ENCODE peak calls at places on chromosome 16, in nine cellular contexts. M, V, K, Z, R, C, X, W and S are unnamed samples.

GRCh38 chr16:81035398-81035974 is at the start of gene ATMIN:
- DNase-seq in M (peak), V (peak), K (peak), Z (peak), R (peak), C (peak), X (peak), W (peak), S (no peak)

GRCh38 chr16:27745348-27745747 is 195.4 kb downstream of the KATNIP start:
- DNase-seq in M (no peak), V (no peak), K (no peak), Z (no peak), R (no peak), C (no peak), X (peak), W (no peak), S (no peak)

GRCh38 chr16:2252806-2253148 is 1.4 kb upstream of the ECI1 start:
- DNase-seq in M (no peak), V (no peak), K (no peak), Z (no peak), R (no peak), C (no peak), X (no peak), W (no peak), S (no peak)

GRCh38 chr16:56041556-56042140 is 149.6 kb upstream of the GNAO1 start:
- DNase-seq in M (no peak), V (no peak), K (no peak), Z (no peak), R (no peak), C (no peak), X (peak), W (peak), S (peak)

GRCh38 chr16:64089697-64090096 is 1032.2 kb downstream of the CDH11 start:
- DNase-seq in M (no peak), V (no peak), K (no peak), Z (no peak), R (no peak), C (no peak), X (no peak), W (no peak), S (no peak)

GRCh38 chr16:8959921-8960787 is 3.6 kb downstream of the USP7 start:
- DNase-seq in M (no peak), V (no peak), K (no peak), Z (no peak), R (no peak), C (no peak), X (no peak), W (no peak), S (no peak)

GRCh38 chr16:70688266-70688742 is 2.5 kb upstream of the MTSS2 start:
- DNase-seq in M (peak), V (peak), K (peak), Z (no peak), R (no peak), C (peak), X (no peak), W (no peak), S (no peak)

GRCh38 chr16:23339781-23340180 is 37.7 kb downstream of the SCNN1B start:
- DNase-seq in M (no peak), V (no peak), K (no peak), Z (no peak), R (no peak), C (no peak), X (no peak), W (no peak), S (no peak)

GRCh38 chr16:54519161-54519685 is 232.6 kb upstream of the IRX3 start:
- DNase-seq in M (no peak), V (no peak), K (no peak), Z (no peak), R (no peak), C (no peak), X (no peak), W (no peak), S (no peak)

GRCh38 chr16:48831081-48831722 is 221.2 kb upstream of the N4BP1 start:
- DNase-seq in M (no peak), V (no peak), K (no peak), Z (no peak), R (no peak), C (no peak), X (peak), W (peak), S (peak)

GRCh38 chr16:51237861-51238378 is 86.8 kb upstream of the SALL1 start:
- DNase-seq in M (no peak), V (no peak), K (no peak), Z (no peak), R (no peak), C (no peak), X (no peak), W (no peak), S (no peak)

GRCh38 chr16:4113358-4114256 is 2.6 kb downstream of the ADCY9 start:
- DNase-seq in M (no peak), V (no peak), K (no peak), Z (no peak), R (no peak), C (no peak), X (no peak), W (no peak), S (no peak)

GRCh38 chr16:46618516-46618915 is 2.7 kb downstream of the SHCBP1 start:
- DNase-seq in M (no peak), V (no peak), K (no peak), Z (no peak), R (no peak), C (no peak), X (no peak), W (no peak), S (no peak)

GRCh38 chr16:53282975-53283946 is 151.0 kb upstream of the RBL2 start:
- DNase-seq in M (no peak), V (no peak), K (no peak), Z (peak), R (no peak), C (no peak), X (peak), W (no peak), S (no peak)

GRCh38 chr16:88061346-88062110 is 110.3 kb downstream of the BANP start:
- DNase-seq in M (no peak), V (no peak), K (peak), Z (no peak), R (no peak), C (no peak), X (no peak), W (no peak), S (no peak)

GRCh38 chr16:56869513-56870270 is 4.7 kb downstream of the SLC12A3 start:
- DNase-seq in M (no peak), V (no peak), K (no peak), Z (no peak), R (no peak), C (no peak), X (peak), W (peak), S (no peak)

GRCh38 chr16:73177896-73178295 is 130.0 kb upstream of the ZFHX3 start:
- DNase-seq in M (no peak), V (no peak), K (no peak), Z (no peak), R (no peak), C (no peak), X (no peak), W (no peak), S (no peak)

GRCh38 chr16:87855852-87856715 is 13.2 kb downstream of the SLC7A5 start:
- DNase-seq in M (peak), V (no peak), K (no peak), Z (no peak), R (no peak), C (peak), X (no peak), W (no peak), S (no peak)

GRCh38 chr16:75909746-75910145 is 183.5 kb upstream of the CPHXL start:
- DNase-seq in M (no peak), V (no peak), K (no peak), Z (no peak), R (no peak), C (no peak), X (no peak), W (no peak), S (no peak)

GRCh38 chr16:73125860-73126259 is 77.9 kb upstream of the ZFHX3 start:
- DNase-seq in M (no peak), V (no peak), K (no peak), Z (no peak), R (no peak), C (no peak), X (no peak), W (no peak), S (no peak)

GRCh38 chr16:89248196-89249005 is 30.9 kb downstream of the ZNF778 start:
- DNase-seq in M (no peak), V (no peak), K (no peak), Z (no peak), R (no peak), C (no peak), X (no peak), W (peak), S (no peak)

GRCh38 chr16:11256657-11257130 is 690 bp upstream of the SOCS1 start:
- DNase-seq in M (peak), V (peak), K (no peak), Z (no peak), R (peak), C (peak), X (peak), W (no peak), S (no peak)

GRCh38 chr16:78200623-78201096 is 101.2 kb downstream of the WWOX start:
- DNase-seq in M (no peak), V (no peak), K (no peak), Z (no peak), R (no peak), C (no peak), X (no peak), W (no peak), S (no peak)

GRCh38 chr16:12084436-12084835 is 107.9 kb downstream of the SNX29 start:
- DNase-seq in M (no peak), V (no peak), K (no peak), Z (no peak), R (no peak), C (peak), X (no peak), W (no peak), S (no peak)

GRCh38 chr16:24771132-24771778 is 41.8 kb downstream of the TNRC6A start:
- DNase-seq in M (no peak), V (no peak), K (no peak), Z (no peak), R (no peak), C (no peak), X (no peak), W (no peak), S (no peak)

GRCh38 chr16:8887952-8888560 is 5.9 kb downstream of the LITAFD start:
- DNase-seq in M (peak), V (peak), K (no peak), Z (no peak), R (no peak), C (peak), X (no peak), W (no peak), S (no peak)

GRCh38 chr16:28292731-28293588 is 635 bp downstream of the SBK1 start:
- DNase-seq in M (no peak), V (no peak), K (peak), Z (no peak), R (no peak), C (no peak), X (no peak), W (peak), S (no peak)

GRCh38 chr16:20768818-20769217 is 5.0 kb downstream of the ACSM3 start:
- DNase-seq in M (no peak), V (no peak), K (no peak), Z (no peak), R (no peak), C (no peak), X (no peak), W (no peak), S (no peak)
- TF ChIP-seq EP300 in M (no peak), V (no peak), K (no peak), Z (no peak), R (no peak), C (no peak), X (no peak), W (no peak), S (no peak)

GRCh38 chr16:66606000-66606751 is 1.7 kb downstream of the CMTM3 start:
- DNase-seq in M (no peak), V (no peak), K (no peak), Z (no peak), R (no peak), C (no peak), X (no peak), W (no peak), S (no peak)

GRCh38 chr16:66603537-66604375 is 748 bp upstream of the CMTM3 start:
- DNase-seq in M (peak), V (peak), K (peak), Z (no peak), R (peak), C (peak), X (peak), W (peak), S (no peak)

GRCh38 chr16:66604376-66605176 is at the start of gene CMTM3:
- DNase-seq in M (peak), V (peak), K (peak), Z (no peak), R (no peak), C (peak), X (peak), W (peak), S (no peak)

GRCh38 chr16:66608241-66609138 is 4.0 kb downstream of the CMTM3 start:
- DNase-seq in M (peak), V (peak), K (peak), Z (no peak), R (peak), C (peak), X (peak), W (peak), S (no peak)

GRCh38 chr16:66605177-66605999 is 884 bp downstream of the CMTM3 start:
- DNase-seq in M (peak), V (no peak), K (peak), Z (no peak), R (peak), C (peak), X (peak), W (peak), S (no peak)
- TF ChIP-seq EP300 in M (no peak), V (no peak), K (no peak), Z (no peak), R (no peak), C (no peak), X (no peak), W (no peak), S (no peak)

GRCh38 chr16:84899414-84899813 is 79.6 kb downstream of the CRISPLD2 start:
- DNase-seq in M (no peak), V (no peak), K (no peak), Z (no peak), R (no peak), C (no peak), X (no peak), W (no peak), S (no peak)

GRCh38 chr16:84896847-84897246 is 77.1 kb downstream of the CRISPLD2 start:
- DNase-seq in M (no peak), V (no peak), K (no peak), Z (no peak), R (no peak), C (no peak), X (no peak), W (no peak), S (no peak)

GRCh38 chr16:84895016-84895415 is 75.2 kb downstream of the CRISPLD2 start:
- DNase-seq in M (no peak), V (no peak), K (no peak), Z (no peak), R (no peak), C (no peak), X (no peak), W (no peak), S (no peak)

GRCh38 chr16:84897911-84898377 is 78.2 kb downstream of the CRISPLD2 start:
- DNase-seq in M (no peak), V (no peak), K (no peak), Z (no peak), R (no peak), C (no peak), X (no peak), W (no peak), S (no peak)

GRCh38 chr16:84898447-84898846 is 78.7 kb downstream of the CRISPLD2 start:
- DNase-seq in M (no peak), V (no peak), K (no peak), Z (no peak), R (no peak), C (no peak), X (no peak), W (no peak), S (no peak)
- TF ChIP-seq EP300 in M (no peak), V (no peak), K (no peak), Z (no peak), R (no peak), C (no peak), X (no peak), W (no peak), S (no peak)

DNA sequence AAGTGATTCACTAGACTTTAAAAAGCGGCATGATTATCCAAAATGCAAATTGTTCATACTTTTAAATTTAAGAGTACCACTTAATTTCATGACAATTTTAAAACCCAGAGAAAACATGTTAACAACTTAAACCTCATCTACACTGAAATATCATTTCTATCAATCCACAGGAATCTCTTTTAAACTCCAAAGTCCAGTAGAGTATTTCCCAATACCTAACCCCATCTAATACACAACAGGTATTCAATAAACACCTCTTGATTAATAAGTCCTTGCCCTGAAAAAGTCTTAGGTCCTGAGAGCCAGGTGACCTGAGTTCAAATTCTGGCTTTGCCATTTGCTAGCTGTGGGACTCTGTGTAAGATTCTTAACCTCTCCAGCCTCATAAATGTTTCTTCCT is 14.7 kb downstream of the CEP20 start:
- DNase-seq in M (no peak), V (no peak), K (no peak), Z (no peak), R (no peak), C (no peak), X (no peak), W (no peak), S (no peak)
- TF ChIP-seq EP300 in M (no peak), V (no peak), K (no peak), Z (no peak), R (no peak), C (no peak), X (no peak), W (no peak), S (no peak)

GRCh38 chr16:16992986-16993783 is 477.6 kb downstream of the XYLT1 start:
- DNase-seq in M (no peak), V (no peak), K (no peak), Z (peak), R (no peak), C (no peak), X (no peak), W (no peak), S (no peak)
- TF ChIP-seq EP300 in M (no peak), V (no peak), K (no peak), Z (no peak), R (no peak), C (no peak), X (no peak), W (no peak), S (no peak)